ENCODE peak calls at places on chromosome 22, in four cellular contexts. M, X, C and B are unnamed samples.

GRCh38 chr22:43441751-43442150 is 29.9 kb downstream of the MPPED1 start:
- DNase-seq in M (no peak), X (no peak), C (peak), B (no peak)

GRCh38 chr22:32985899-32986772 is 72.0 kb downstream of the SYN3 start:
- DNase-seq in M (peak), X (peak), C (peak), B (peak)

GRCh38 chr22:45499746-45500145 is 2.9 kb upstream of the FBLN1 start:
- DNase-seq in M (peak), X (no peak), C (peak), B (no peak)

GRCh38 chr22:44363214-44363979 is 50.6 kb upstream of the SHISAL1 start:
- DNase-seq in M (peak), X (no peak), C (peak), B (peak)

GRCh38 chr22:50695421-50696250 is 23.0 kb downstream of the SHANK3 start:
- DNase-seq in M (no peak), X (peak), C (no peak), B (peak)

GRCh38 chr22:40628354-40629042 is 8.0 kb downstream of the MRTFA start:
- DNase-seq in M (no peak), X (no peak), C (no peak), B (no peak)

GRCh38 chr22:40247976-40248375 is 70.3 kb downstream of the TNRC6B start:
- DNase-seq in M (no peak), X (no peak), C (no peak), B (no peak)

GRCh38 chr22:20099099-20099711 is 16.7 kb upstream of the RANBP1 start:
- DNase-seq in M (no peak), X (no peak), C (no peak), B (no peak)

GRCh38 chr22:23419931-23420330 is 160.2 kb downstream of the IGLL1 start:
- DNase-seq in M (no peak), X (no peak), C (no peak), B (no peak)

GRCh38 chr22:34645375-34645774 is 420.6 kb upstream of the ISX start:
- DNase-seq in M (no peak), X (peak), C (no peak), B (no peak)

GRCh38 chr22:40058265-40058664 is 63.5 kb downstream of the FAM83F start:
- DNase-seq in M (no peak), X (no peak), C (no peak), B (no peak)

GRCh38 chr22:42330953-42331525 is 60.6 kb upstream of the TCF20 start:
- DNase-seq in M (no peak), X (no peak), C (no peak), B (peak)

GRCh38 chr22:35587447-35587870 is 29.7 kb downstream of the MB start:
- DNase-seq in M (peak), X (no peak), C (no peak), B (no peak)

GRCh38 chr22:20080445-20080775 is 369 bp downstream of the DGCR8 start:
- DNase-seq in M (peak), X (peak), C (peak), B (peak)

GRCh38 chr22:45296628-45297297 is 12.0 kb downstream of the UPK3A start:
- DNase-seq in M (no peak), X (no peak), C (no peak), B (no peak)

GRCh38 chr22:40746428-40747220 is 67.3 kb downstream of the MCHR1 start:
- DNase-seq in M (no peak), X (no peak), C (no peak), B (no peak)

GRCh38 chr22:48535868-48536690 is 1291.6 kb downstream of the BRD1 start:
- DNase-seq in M (no peak), X (no peak), C (no peak), B (no peak)

GRCh38 chr22:20040801-20041200 is 19.9 kb downstream of the TANGO2 start:
- DNase-seq in M (no peak), X (no peak), C (no peak), B (no peak)

GRCh38 chr22:35335936-35336781 is 36.5 kb downstream of the TOM1 start:
- DNase-seq in M (peak), X (no peak), C (no peak), B (no peak)

GRCh38 chr22:42364641-42365336 is 67.4 kb downstream of the NFAM1 start:
- DNase-seq in M (no peak), X (no peak), C (no peak), B (peak)

GRCh38 chr22:46641829-46642266 is 21.7 kb downstream of the GRAMD4 start:
- DNase-seq in M (no peak), X (no peak), C (no peak), B (no peak)

GRCh38 chr22:21690401-21690801 is 24.6 kb downstream of the PPIL2 start:
- DNase-seq in M (no peak), X (no peak), C (no peak), B (no peak)

GRCh38 chr22:24181088-24181995 is at the start of gene SUSD2:
- DNase-seq in M (no peak), X (peak), C (no peak), B (peak)

GRCh38 chr22:18968011-18968749 is 32.1 kb upstream of the PRODH start:
- DNase-seq in M (peak), X (peak), C (peak), B (no peak)

GRCh38 chr22:18970948-18971315 is 34.8 kb upstream of the PRODH start:
- DNase-seq in M (no peak), X (peak), C (no peak), B (peak)

GRCh38 chr22:18973264-18974031 is 37.4 kb upstream of the PRODH start:
- DNase-seq in M (no peak), X (no peak), C (no peak), B (no peak)

GRCh38 chr22:18971321-18971751 is 35.2 kb upstream of the PRODH start:
- DNase-seq in M (no peak), X (no peak), C (no peak), B (no peak)

DNA sequence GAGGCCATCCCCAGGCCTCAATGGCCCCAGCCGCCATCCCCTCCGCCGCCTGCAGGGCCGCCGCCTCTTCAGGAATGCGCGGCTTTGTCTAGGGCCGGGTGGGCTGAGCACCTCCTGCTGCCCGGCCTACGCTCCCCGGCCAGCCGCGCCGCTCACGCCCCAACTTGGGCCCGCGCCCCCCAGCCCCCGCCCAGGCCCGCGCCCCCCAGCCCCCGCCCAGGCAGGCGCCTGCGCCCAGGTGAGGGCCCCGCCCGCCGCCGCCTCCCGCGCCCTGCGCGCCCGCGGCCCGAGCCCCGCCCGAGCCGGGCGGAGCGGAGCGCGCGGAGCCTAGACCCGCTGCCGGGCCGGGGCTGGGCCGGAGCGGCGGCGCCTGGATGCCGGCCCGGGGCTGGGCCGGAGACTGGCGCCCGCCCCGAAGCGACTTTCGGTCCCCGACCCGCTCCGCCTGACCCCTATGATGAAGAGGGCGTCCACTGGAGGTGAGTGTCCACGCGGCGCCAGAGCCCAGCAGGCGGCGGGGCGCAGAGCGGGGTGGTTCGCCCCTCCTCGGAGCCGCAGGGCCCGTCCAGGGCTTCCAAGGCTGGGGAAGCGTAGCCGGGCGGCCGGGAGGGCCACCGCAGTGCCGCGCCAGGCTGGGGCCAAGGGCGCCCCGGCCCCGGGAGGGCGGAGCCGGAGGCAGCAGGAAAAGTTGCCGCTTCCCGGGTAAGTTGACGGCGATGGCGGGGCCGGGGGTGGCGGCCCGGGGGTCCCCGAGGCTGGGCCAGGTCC is 34.3 kb upstream of the PRODH start:
- DNase-seq in M (no peak), X (peak), C (no peak), B (peak)
- TF ChIP-seq CTCF in M (no peak), X (no peak), C (no peak), B (peak)

GRCh38 chr22:30802202-30803166 is 107.8 kb downstream of the OSBP2 start:
- DNase-seq in M (peak), X (peak), C (peak), B (peak)
- TF ChIP-seq CTCF in M (no peak), X (no peak), C (peak), B (peak)

DNA sequence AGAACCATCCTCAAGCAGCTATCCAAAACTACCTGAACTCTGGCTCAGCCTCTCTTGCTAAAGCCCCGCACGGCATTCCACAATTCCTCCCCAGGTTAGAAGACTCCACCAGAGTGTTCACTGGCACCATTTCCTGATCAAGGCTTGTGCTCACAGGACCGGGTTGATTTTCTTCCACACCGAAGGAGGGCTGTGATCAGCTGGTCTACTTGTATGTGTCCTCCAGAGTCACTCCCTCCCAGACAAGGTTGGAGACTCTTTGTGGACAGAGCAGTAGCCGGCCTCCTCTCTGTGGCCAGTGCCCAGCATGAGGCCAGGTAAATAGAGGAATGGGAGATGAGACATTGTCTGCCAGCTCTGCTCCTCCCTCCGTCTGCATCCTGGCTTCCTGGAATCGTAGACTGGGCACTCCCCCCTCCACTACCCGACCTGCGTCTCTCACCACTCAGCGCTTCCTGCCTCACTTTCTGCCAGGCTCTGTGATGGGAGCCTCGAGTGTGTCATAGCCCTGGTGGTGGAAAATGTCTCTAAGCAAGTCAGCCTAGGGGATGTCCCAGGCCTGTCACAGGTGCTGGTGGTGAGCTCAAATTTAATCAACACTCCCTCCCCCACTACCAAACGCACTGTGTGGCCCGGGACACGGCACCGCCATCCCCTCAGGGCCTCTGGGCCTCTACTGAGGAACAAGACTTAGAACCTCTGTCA is 12.5 kb upstream of the TMPRSS6 start:
- DNase-seq in M (no peak), X (no peak), C (no peak), B (no peak)
- TF ChIP-seq CTCF in M (no peak), X (no peak), C (no peak), B (no peak)

GRCh38 chr22:49632199-49633009 is 195.3 kb downstream of the BRD1 start:
- DNase-seq in M (peak), X (peak), C (peak), B (no peak)
- TF ChIP-seq CTCF in M (peak), X (peak), C (peak), B (no peak)

GRCh38 chr22:31199187-31199586 is 12.9 kb upstream of the LIMK2 start:
- DNase-seq in M (no peak), X (no peak), C (no peak), B (no peak)
- TF ChIP-seq CTCF in M (no peak), X (no peak), C (no peak), B (no peak)

GRCh38 chr22:25779426-25779825 is 37.4 kb downstream of the MYO18B start:
- DNase-seq in M (no peak), X (no peak), C (no peak), B (no peak)

GRCh38 chr22:25777411-25777810 is 35.4 kb downstream of the MYO18B start:
- DNase-seq in M (no peak), X (no peak), C (no peak), B (no peak)

GRCh38 chr22:25779890-25780289 is 37.9 kb downstream of the MYO18B start:
- DNase-seq in M (no peak), X (no peak), C (no peak), B (no peak)

GRCh38 chr22:25775501-25775900 is 33.5 kb downstream of the MYO18B start:
- DNase-seq in M (no peak), X (peak), C (no peak), B (peak)

DNA sequence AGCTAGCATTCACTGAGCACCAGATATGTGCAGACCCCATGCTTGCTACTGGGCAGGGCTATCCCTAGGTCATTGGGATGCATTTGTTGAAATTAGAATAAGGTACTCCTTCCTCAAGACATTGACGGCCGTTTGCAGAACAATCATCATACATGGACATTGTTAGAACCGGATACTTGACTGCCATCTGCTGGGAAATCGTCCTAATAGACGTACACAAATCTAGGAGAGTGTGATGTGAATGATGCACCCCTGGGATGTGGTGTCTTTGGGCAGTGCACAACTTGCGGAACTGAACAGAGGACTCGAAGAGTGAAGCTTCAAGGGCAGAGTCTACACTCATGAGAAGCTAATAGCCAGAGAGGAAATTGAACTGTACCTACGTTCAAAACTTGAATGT is 35.9 kb downstream of the MYO18B start:
- DNase-seq in M (no peak), X (no peak), C (no peak), B (no peak)
- TF ChIP-seq CTCF in M (peak), X (no peak), C (no peak), B (no peak)